ENCODE peak calls at places on chromosomes 13 and 19, in five cellular contexts. Y is stimulated activated naive CD4-positive, alpha-beta T cell treated with Interleukin-2 at 50 U/mL for 16 hours; K is AG08396; J is thoracic aorta; T is head of caudate nucleus. C is an unnamed sample.

GRCh38 chr13:35255241-35255640 is 221.2 kb downstream of the MAB21L1 start:
- DNase-seq in Y (no peak), K (no peak), J (no peak), T (no peak), C (no peak)

GRCh38 chr13:112684041-112684440 is 5.8 kb upstream of the ATP11A start:
- DNase-seq in Y (no peak), K (no peak), J (no peak), T (no peak), C (no peak)

GRCh38 chr19:29003641-29004409 is 209.1 kb downstream of the UQCRFS1 start:
- DNase-seq in Y (no peak), K (no peak), J (no peak), T (no peak), C (no peak)

GRCh38 chr13:30785146-30785845 is 50.0 kb downstream of the ALOX5AP start:
- DNase-seq in Y (no peak), K (no peak), J (no peak), T (no peak), C (no peak)

GRCh38 chr19:2579678-2580280 is 103.9 kb downstream of the GADD45B start:
- DNase-seq in Y (no peak), K (no peak), J (no peak), T (no peak), C (no peak)

GRCh38 chr13:27449081-27449603 is 1.2 kb downstream of the MTIF3 start:
- DNase-seq in Y (no peak), K (no peak), J (no peak), T (no peak), C (no peak)

GRCh38 chr13:109785141-109785891 is 1.1 kb downstream of the IRS2 start:
- DNase-seq in Y (peak), K (peak), J (no peak), T (peak), C (peak)

GRCh38 chr19:34365463-34366401 is 736 bp downstream of the GPI start:
- DNase-seq in Y (peak), K (peak), J (no peak), T (peak), C (no peak)

GRCh38 chr19:43525836-43526771 is 897 bp downstream of the ETHE1 start:
- DNase-seq in Y (peak), K (no peak), J (no peak), T (peak), C (no peak)

GRCh38 chr13:110301083-110301482 is 5.9 kb downstream of the COL4A1 start:
- DNase-seq in Y (no peak), K (no peak), J (no peak), T (peak), C (no peak)

GRCh38 chr13:85445534-85445933 is 353.7 kb downstream of the SLITRK6 start:
- DNase-seq in Y (no peak), K (no peak), J (no peak), T (no peak), C (no peak)

GRCh38 chr13:57784633-57785032 is 153.1 kb downstream of the PCDH17 start:
- DNase-seq in Y (no peak), K (no peak), J (no peak), T (no peak), C (no peak)

GRCh38 chr13:78875792-78876580 is 217.0 kb upstream of the OBI1 start:
- DNase-seq in Y (no peak), K (no peak), J (no peak), T (no peak), C (no peak)

GRCh38 chr13:111938743-111939142 is 128.2 kb upstream of the SOX1 start:
- DNase-seq in Y (no peak), K (no peak), J (no peak), T (no peak), C (no peak)

GRCh38 chr13:66462187-66462586 is 767.9 kb downstream of the PCDH9 start:
- DNase-seq in Y (no peak), K (no peak), J (no peak), T (no peak), C (no peak)

GRCh38 chr19:46428278-46429141 is at the start of gene PNMA8C:
- DNase-seq in Y (no peak), K (peak), J (peak), T (peak), C (peak)

GRCh38 chr13:82688400-82688999 is 1193.8 kb downstream of the SLITRK1 start:
- DNase-seq in Y (no peak), K (no peak), J (no peak), T (no peak), C (no peak)

GRCh38 chr19:1837625-1838105 is 10.6 kb downstream of the REXO1 start:
- DNase-seq in Y (peak), K (peak), J (no peak), T (peak), C (no peak)

GRCh38 chr13:75170321-75170720 is 311.6 kb downstream of the TBC1D4 start:
- DNase-seq in Y (no peak), K (no peak), J (no peak), T (no peak), C (no peak)

GRCh38 chr19:8666814-8667405 is 31.7 kb downstream of the ACTL9 start:
- DNase-seq in Y (no peak), K (no peak), J (no peak), T (no peak), C (no peak)

GRCh38 chr19:49057636-49058234 is at the start of gene CGB7:
- DNase-seq in Y (peak), K (peak), J (peak), T (peak), C (no peak)

GRCh38 chr13:92719868-92720267 is 506.7 kb upstream of the GPC6 start:
- DNase-seq in Y (no peak), K (no peak), J (no peak), T (no peak), C (peak)

GRCh38 chr19:44356383-44357111 is at the start of gene ZNF112:
- DNase-seq in Y (no peak), K (peak), J (peak), T (peak), C (peak)

GRCh38 chr19:51097166-51097736 is 11.0 kb downstream of the CTU1 start:
- DNase-seq in Y (peak), K (peak), J (no peak), T (peak), C (no peak)

GRCh38 chr19:54873990-54874389 is at the start of gene FCAR:
- DNase-seq in Y (no peak), K (no peak), J (no peak), T (no peak), C (no peak)

GRCh38 chr19:32130241-32130753 is 215.1 kb upstream of the ZNF507 start:
- DNase-seq in Y (no peak), K (no peak), J (no peak), T (no peak), C (no peak)

GRCh38 chr13:45060062-45060461 is 60.2 kb upstream of the GTF2F2 start:
- DNase-seq in Y (no peak), K (no peak), J (no peak), T (no peak), C (no peak)

GRCh38 chr19:56765107-56765506 is 75.4 kb downstream of the PEG3 start:
- DNase-seq in Y (no peak), K (no peak), J (no peak), T (peak), C (no peak)

GRCh38 chr13:93183302-93183701 is 43.3 kb upstream of the GPC6 start:
- DNase-seq in Y (no peak), K (no peak), J (no peak), T (no peak), C (no peak)

GRCh38 chr13:102089177-102089576 is 312.7 kb downstream of the FGF14 start:
- DNase-seq in Y (no peak), K (no peak), J (no peak), T (no peak), C (no peak)

GRCh38 chr19:29785955-29786589 is 25.7 kb upstream of the CCNE1 start:
- DNase-seq in Y (no peak), K (no peak), J (no peak), T (no peak), C (no peak)

C was measured in NCI-H510A.